ENCODE peak calls at places on chromosomes 1 and 21, in seven cellular contexts. E is fibroblast of lung; J is right lobe of liver; Z is CD8-positive, alpha-beta T cell; A is fibroblast of pulmonary artery; C is epithelial cell of esophagus; R is mesothelial cell of epicardium. Q is an unnamed sample.

GRCh38 chr1:15156807-15157380 is 3.3 kb downstream of the TMEM51 start:
- DNase-seq in E (no peak), J (no peak), R (no peak), A (no peak), Z (no peak), C (no peak), Q (no peak)

GRCh38 chr1:231177971-231178370 is 16.1 kb downstream of the TRIM67 start:
- DNase-seq in C (no peak), Z (no peak), E (peak; percentile 26), A (no peak), R (no peak), J (no peak), Q (no peak)

GRCh38 chr21:26112127-26112742 is 58.3 kb downstream of the APP start:
- DNase-seq in Z (no peak), J (no peak), C (no peak), A (no peak), E (no peak), R (no peak), Q (no peak)

GRCh38 chr1:202576816-202577215 is 133.4 kb downstream of the SYT2 start:
- DNase-seq in E (peak; percentile 93), Z (no peak), A (peak; percentile 91), R (no peak), C (peak; percentile 43), J (no peak), Q (no peak)

GRCh38 chr1:199113265-199113869 is 474.5 kb downstream of the PTPRC start:
- DNase-seq in C (peak; percentile 75), A (peak; percentile 88), R (no peak), J (peak; percentile 51), Z (peak; percentile 33), E (peak; percentile 86), Q (no peak)

GRCh38 chr1:43835141-43836021 is 98.2 kb upstream of the ARTN start:
- DNase-seq in E (peak; percentile 89), Z (no peak), A (peak; percentile 85), J (no peak), R (no peak), C (peak; percentile 43), Q (no peak)

GRCh38 chr1:194174528-194174927 is 988.1 kb upstream of the B3GALT2 start:
- DNase-seq in C (no peak), J (no peak), E (no peak), Z (no peak), A (no peak), R (no peak), Q (no peak)

GRCh38 chr1:39639333-39640130 is at the start of gene HEYL:
- DNase-seq in C (peak; percentile 36), E (peak; percentile 21), A (peak; percentile 31), Z (peak; percentile 64), J (peak; percentile 57), R (peak; percentile 46), Q (no peak)

GRCh38 chr1:202711949-202712635 is 1.8 kb upstream of the SYT2 start:
- DNase-seq in Z (no peak), J (no peak), R (no peak), A (no peak), C (no peak), E (no peak), Q (no peak)

GRCh38 chr1:100034465-100034864 is 64.7 kb downstream of the SLC35A3 start:
- DNase-seq in A (peak; percentile 67), E (peak; percentile 57), J (no peak), R (no peak), Z (no peak), C (peak; percentile 29), Q (no peak)
- TF ChIP-seq CTCF in A (peak; percentile 53), E (peak; percentile 30), J (peak; percentile 19), R (peak; percentile 31), Z (peak; percentile 35), C (peak; percentile 29), Q (no peak)

GRCh38 chr1:61124078-61124477 is 41.7 kb downstream of the NFIA start:
- DNase-seq in Z (no peak), C (no peak), E (no peak), J (no peak), A (no peak), R (no peak), Q (no peak)

GRCh38 chr1:61125895-61126294 is 43.5 kb downstream of the NFIA start:
- DNase-seq in C (no peak), J (no peak), Z (no peak), R (no peak), A (no peak), E (no peak), Q (no peak)

GRCh38 chr1:61123321-61123720 is 41.0 kb downstream of the NFIA start:
- DNase-seq in J (no peak), E (no peak), Z (no peak), C (no peak), A (no peak), R (no peak), Q (no peak)

GRCh38 chr1:61124691-61125090 is 42.3 kb downstream of the NFIA start:
- DNase-seq in R (no peak), A (no peak), J (no peak), C (no peak), Z (no peak), E (no peak), Q (no peak)

DNA sequence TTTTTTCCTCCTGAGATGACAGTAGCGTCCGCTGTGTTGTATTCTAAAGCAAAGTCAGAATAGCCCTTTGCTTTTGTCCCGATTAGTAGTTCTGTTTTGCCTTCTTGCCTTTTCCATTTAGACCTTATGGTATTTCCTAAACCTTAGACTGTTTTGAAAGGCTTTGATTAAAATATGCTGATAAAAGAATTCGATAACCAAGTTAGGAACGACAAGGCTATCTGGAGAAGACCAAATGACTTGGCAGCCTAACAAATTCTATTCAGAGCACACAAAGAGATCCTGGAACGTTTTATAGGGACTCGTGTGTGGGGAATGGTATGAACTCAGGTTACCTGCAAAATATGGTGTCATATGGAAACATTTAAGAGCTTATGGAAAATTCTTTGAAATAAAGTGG is 42.9 kb downstream of the NFIA start:
- DNase-seq in J (no peak), C (no peak), E (no peak), Z (no peak), A (no peak), R (no peak), Q (no peak)
- TF ChIP-seq CTCF in J (no peak), C (no peak), E (no peak), Z (no peak), A (no peak), R (no peak), Q (no peak)

GRCh38 chr21:27825035-27825434 is 858.1 kb upstream of the ADAMTS5 start:
- DNase-seq in C (no peak), E (no peak), A (no peak), Z (no peak), R (no peak), J (no peak), Q (no peak)
- TF ChIP-seq CTCF in C (no peak), E (no peak), A (no peak), Z (no peak), R (no peak), J (no peak), Q (no peak)

DNA sequence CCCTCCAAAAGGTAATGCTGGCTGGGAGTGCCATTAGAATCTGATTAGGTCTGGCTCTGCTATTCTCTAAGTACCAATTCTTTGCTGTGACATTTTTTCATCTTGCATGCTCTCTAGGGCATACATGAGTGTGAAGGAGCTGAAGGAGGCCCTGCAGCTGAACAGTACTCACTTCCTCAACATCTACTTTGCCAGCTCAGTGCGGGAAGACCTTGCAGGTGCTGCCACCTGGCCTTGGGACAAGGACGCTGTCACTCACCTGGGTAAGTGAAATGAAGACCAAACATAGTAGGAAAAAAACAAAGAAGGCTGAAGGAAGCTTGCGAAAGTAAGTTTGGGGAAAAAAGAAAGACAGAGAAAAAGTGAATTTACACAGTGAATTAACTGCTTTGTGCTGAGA is 207.9 kb downstream of the PAPPA2 start:
- DNase-seq in A (no peak), E (no peak), R (no peak), C (no peak), J (no peak), Z (no peak), Q (no peak)
- TF ChIP-seq CTCF in A (no peak), E (no peak), R (no peak), C (no peak), J (no peak), Z (no peak), Q (no peak)

DNA sequence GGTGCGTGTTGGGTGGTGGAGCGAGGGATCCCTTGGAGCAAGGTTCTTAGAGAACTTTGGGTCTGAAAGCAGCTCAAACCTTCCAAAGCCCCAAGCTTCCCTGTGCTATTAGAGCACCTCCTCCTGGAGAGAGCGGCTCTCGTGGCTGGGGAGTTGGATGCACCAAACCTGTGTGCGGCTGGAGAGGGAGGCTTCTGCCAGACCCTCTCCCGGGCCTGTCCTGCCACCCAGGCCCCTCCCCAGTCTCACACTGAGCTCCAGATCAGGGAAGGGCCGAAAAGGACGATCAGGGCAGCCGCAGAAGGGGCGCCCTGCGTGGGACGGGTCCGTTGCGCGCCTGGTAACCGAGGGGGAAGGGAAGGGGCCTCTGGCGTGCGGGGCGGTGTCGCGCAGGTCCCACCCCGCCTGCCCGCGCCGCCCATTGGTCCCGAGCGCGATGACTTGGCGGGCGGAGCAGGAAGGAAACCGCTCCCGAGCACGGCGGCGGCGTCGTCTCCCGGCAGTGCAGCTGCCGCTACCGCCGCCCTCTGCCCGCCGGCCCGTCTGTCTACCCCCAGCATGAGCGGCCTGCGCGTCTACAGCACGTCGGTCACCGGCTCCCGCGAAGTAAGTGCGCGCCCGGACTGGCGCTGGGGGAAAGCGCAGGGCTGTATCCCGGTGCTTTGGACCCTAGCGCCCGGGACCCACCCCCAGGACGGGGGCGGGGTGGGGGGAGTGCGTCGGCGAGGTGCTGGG is at the start of gene SH3BGRL3:
- DNase-seq in E (peak; percentile 82), C (peak; percentile 91), A (peak; percentile 78), Z (peak; percentile 82), R (peak; percentile 65), J (peak; percentile 92), Q (peak; percentile 76)
- TF ChIP-seq CTCF in E (peak; percentile 46), C (peak; percentile 63), A (peak; percentile 63), Z (no peak), R (no peak), J (peak; percentile 11), Q (no peak)